ENCODE peak calls at places on chromosomes 13 and 19, in eight cellular contexts. One of them, this sample, is unnamed.

GRCh38 chr19:35727053-35727955 is 9.5 kb downstream of the KMT2B start:
- DNase-seq in activated naive CD4-positive, alpha-beta T cell treated with anti-CD3 and anti-CD28 coated beads for 36 hours: no peak
- DNase-seq in GM18507: no peak
- DNase-seq in T1000: no peak
- DNase-seq in endothelial cell: no peak
- DNase-seq in SK-N-MC: no peak
- DNase-seq in activated CD8-positive, alpha-beta memory T cell treated with anti-CD3 and anti-CD28 coated beads for 4 hours: no peak
- DNase-seq in posterior vena cava: no peak
- DNase-seq in this sample: no peak

GRCh38 chr19:16087940-16088339 is 11.6 kb downstream of the TPM4 start:
- DNase-seq in activated naive CD4-positive, alpha-beta T cell treated with anti-CD3 and anti-CD28 coated beads for 36 hours: no peak
- DNase-seq in GM18507: no peak
- DNase-seq in T1000: no peak
- DNase-seq in endothelial cell: no peak
- DNase-seq in SK-N-MC: no peak
- DNase-seq in activated CD8-positive, alpha-beta memory T cell treated with anti-CD3 and anti-CD28 coated beads for 4 hours: no peak
- DNase-seq in posterior vena cava: no peak
- DNase-seq in this sample: no peak

GRCh38 chr19:54191671-54192453 is 754 bp downstream of the TSEN34 start:
- DNase-seq in activated naive CD4-positive, alpha-beta T cell treated with anti-CD3 and anti-CD28 coated beads for 36 hours: peak
- DNase-seq in GM18507: no peak
- DNase-seq in T1000: no peak
- DNase-seq in endothelial cell: no peak
- DNase-seq in SK-N-MC: no peak
- DNase-seq in activated CD8-positive, alpha-beta memory T cell treated with anti-CD3 and anti-CD28 coated beads for 4 hours: no peak
- DNase-seq in posterior vena cava: no peak
- DNase-seq in this sample: peak

GRCh38 chr13:102517959-102518358 is 78.8 kb upstream of the TPP2 start:
- DNase-seq in activated naive CD4-positive, alpha-beta T cell treated with anti-CD3 and anti-CD28 coated beads for 36 hours: no peak
- DNase-seq in GM18507: no peak
- DNase-seq in T1000: no peak
- DNase-seq in endothelial cell: no peak
- DNase-seq in SK-N-MC: no peak
- DNase-seq in activated CD8-positive, alpha-beta memory T cell treated with anti-CD3 and anti-CD28 coated beads for 4 hours: no peak
- DNase-seq in posterior vena cava: no peak
- DNase-seq in this sample: no peak

GRCh38 chr13:29948246-29948645 is 97.8 kb upstream of the UBL3 start:
- DNase-seq in activated naive CD4-positive, alpha-beta T cell treated with anti-CD3 and anti-CD28 coated beads for 36 hours: no peak
- DNase-seq in GM18507: no peak
- DNase-seq in T1000: no peak
- DNase-seq in endothelial cell: no peak
- DNase-seq in SK-N-MC: no peak
- DNase-seq in activated CD8-positive, alpha-beta memory T cell treated with anti-CD3 and anti-CD28 coated beads for 4 hours: no peak
- DNase-seq in posterior vena cava: no peak
- DNase-seq in this sample: no peak

GRCh38 chr13:97653741-97654140 is 219.8 kb downstream of the RAP2A start:
- DNase-seq in activated naive CD4-positive, alpha-beta T cell treated with anti-CD3 and anti-CD28 coated beads for 36 hours: no peak
- DNase-seq in GM18507: no peak
- DNase-seq in T1000: no peak
- DNase-seq in endothelial cell: no peak
- DNase-seq in SK-N-MC: peak
- DNase-seq in activated CD8-positive, alpha-beta memory T cell treated with anti-CD3 and anti-CD28 coated beads for 4 hours: no peak
- DNase-seq in posterior vena cava: no peak
- DNase-seq in this sample: no peak

GRCh38 chr13:43831088-43831487 is 44.3 kb upstream of the ENOX1 start:
- DNase-seq in activated naive CD4-positive, alpha-beta T cell treated with anti-CD3 and anti-CD28 coated beads for 36 hours: no peak
- DNase-seq in GM18507: no peak
- DNase-seq in T1000: no peak
- DNase-seq in endothelial cell: no peak
- DNase-seq in SK-N-MC: no peak
- DNase-seq in activated CD8-positive, alpha-beta memory T cell treated with anti-CD3 and anti-CD28 coated beads for 4 hours: no peak
- DNase-seq in posterior vena cava: no peak
- DNase-seq in this sample: peak

GRCh38 chr19:6045108-6045507 is 65.2 kb downstream of the RFX2 start:
- DNase-seq in activated naive CD4-positive, alpha-beta T cell treated with anti-CD3 and anti-CD28 coated beads for 36 hours: no peak
- DNase-seq in GM18507: no peak
- DNase-seq in T1000: no peak
- DNase-seq in endothelial cell: no peak
- DNase-seq in SK-N-MC: no peak
- DNase-seq in activated CD8-positive, alpha-beta memory T cell treated with anti-CD3 and anti-CD28 coated beads for 4 hours: no peak
- DNase-seq in posterior vena cava: no peak
- DNase-seq in this sample: no peak

GRCh38 chr19:29121684-29122083 is 91.3 kb downstream of the UQCRFS1 start:
- DNase-seq in activated naive CD4-positive, alpha-beta T cell treated with anti-CD3 and anti-CD28 coated beads for 36 hours: no peak
- DNase-seq in GM18507: no peak
- DNase-seq in T1000: no peak
- DNase-seq in endothelial cell: peak
- DNase-seq in SK-N-MC: no peak
- DNase-seq in activated CD8-positive, alpha-beta memory T cell treated with anti-CD3 and anti-CD28 coated beads for 4 hours: no peak
- DNase-seq in posterior vena cava: peak
- DNase-seq in this sample: peak

GRCh38 chr19:46015961-46016425 is 6.9 kb downstream of the PGLYRP1 start:
- DNase-seq in activated naive CD4-positive, alpha-beta T cell treated with anti-CD3 and anti-CD28 coated beads for 36 hours: peak
- DNase-seq in GM18507: no peak
- DNase-seq in T1000: no peak
- DNase-seq in endothelial cell: peak
- DNase-seq in SK-N-MC: no peak
- DNase-seq in activated CD8-positive, alpha-beta memory T cell treated with anti-CD3 and anti-CD28 coated beads for 4 hours: no peak
- DNase-seq in posterior vena cava: peak
- DNase-seq in this sample: no peak

GRCh38 chr13:43270043-43270830 is 246.9 kb downstream of the DNAJC15 start:
- DNase-seq in activated naive CD4-positive, alpha-beta T cell treated with anti-CD3 and anti-CD28 coated beads for 36 hours: no peak
- DNase-seq in GM18507: no peak
- DNase-seq in T1000: no peak
- DNase-seq in endothelial cell: no peak
- DNase-seq in SK-N-MC: no peak
- DNase-seq in activated CD8-positive, alpha-beta memory T cell treated with anti-CD3 and anti-CD28 coated beads for 4 hours: no peak
- DNase-seq in posterior vena cava: no peak
- DNase-seq in this sample: no peak

GRCh38 chr19:5036733-5037681 is 68.1 kb downstream of the KDM4B start:
- DNase-seq in activated naive CD4-positive, alpha-beta T cell treated with anti-CD3 and anti-CD28 coated beads for 36 hours: no peak
- DNase-seq in GM18507: no peak
- DNase-seq in T1000: peak
- DNase-seq in endothelial cell: no peak
- DNase-seq in SK-N-MC: peak
- DNase-seq in activated CD8-positive, alpha-beta memory T cell treated with anti-CD3 and anti-CD28 coated beads for 4 hours: no peak
- DNase-seq in posterior vena cava: no peak
- DNase-seq in this sample: no peak

GRCh38 chr19:47221890-47222289 is 9.1 kb downstream of the BBC3 start:
- DNase-seq in activated naive CD4-positive, alpha-beta T cell treated with anti-CD3 and anti-CD28 coated beads for 36 hours: no peak
- DNase-seq in GM18507: no peak
- DNase-seq in T1000: no peak
- DNase-seq in endothelial cell: no peak
- DNase-seq in SK-N-MC: no peak
- DNase-seq in activated CD8-positive, alpha-beta memory T cell treated with anti-CD3 and anti-CD28 coated beads for 4 hours: no peak
- DNase-seq in posterior vena cava: no peak
- DNase-seq in this sample: no peak

GRCh38 chr13:61128850-61129645 is 286.6 kb downstream of the PCDH20 start:
- DNase-seq in activated naive CD4-positive, alpha-beta T cell treated with anti-CD3 and anti-CD28 coated beads for 36 hours: no peak
- DNase-seq in GM18507: no peak
- DNase-seq in T1000: no peak
- DNase-seq in endothelial cell: no peak
- DNase-seq in SK-N-MC: no peak
- DNase-seq in activated CD8-positive, alpha-beta memory T cell treated with anti-CD3 and anti-CD28 coated beads for 4 hours: no peak
- DNase-seq in posterior vena cava: no peak
- DNase-seq in this sample: no peak

This sample was measured in OCI-M1.